ENCODE peak calls at places on chromosome 12, in seven cellular contexts. One of them, this sample, is unnamed.

GRCh38 chr12:4562034-4562657 is at the start of gene DYRK4:
- DNase-seq in mucosa of descending colon: peak; percentile 97
- DNase-seq in MCF 10A: no peak
- DNase-seq in B cell: peak; percentile 27
- DNase-seq in heart right ventricle: peak; percentile 75
- DNase-seq in mesothelial cell of epicardium: peak; percentile 44
- DNase-seq in esophagus squamous epithelium: no peak
- DNase-seq in this sample: peak; percentile 22

GRCh38 chr12:15527201-15527782 is 205.0 kb downstream of the PTPRO start:
- DNase-seq in esophagus squamous epithelium: no peak
- DNase-seq in B cell: no peak
- DNase-seq in mucosa of descending colon: no peak
- DNase-seq in heart right ventricle: peak; percentile 12
- DNase-seq in MCF 10A: peak; percentile 74
- DNase-seq in mesothelial cell of epicardium: no peak
- DNase-seq in this sample: no peak

GRCh38 chr12:44464180-44464579 is 411.9 kb downstream of the NELL2 start:
- DNase-seq in B cell: no peak
- DNase-seq in mesothelial cell of epicardium: no peak
- DNase-seq in esophagus squamous epithelium: no peak
- DNase-seq in MCF 10A: no peak
- DNase-seq in heart right ventricle: no peak
- DNase-seq in mucosa of descending colon: no peak
- DNase-seq in this sample: no peak

GRCh38 chr12:2190085-2190484 is 137.3 kb downstream of the CACNA1C start:
- DNase-seq in mucosa of descending colon: no peak
- DNase-seq in B cell: no peak
- DNase-seq in MCF 10A: peak; percentile 51
- DNase-seq in heart right ventricle: no peak
- DNase-seq in esophagus squamous epithelium: no peak
- DNase-seq in mesothelial cell of epicardium: no peak
- DNase-seq in this sample: no peak

GRCh38 chr12:104458645-104459555 is 2.2 kb downstream of the CHST11 start:
- DNase-seq in mesothelial cell of epicardium: no peak
- DNase-seq in MCF 10A: peak; percentile 49
- DNase-seq in B cell: peak; percentile 35
- DNase-seq in heart right ventricle: peak; percentile 31
- DNase-seq in esophagus squamous epithelium: no peak
- DNase-seq in mucosa of descending colon: peak; percentile 22
- DNase-seq in this sample: no peak

GRCh38 chr12:116130431-116130830 is 147.1 kb downstream of the MED13L start:
- DNase-seq in heart right ventricle: no peak
- DNase-seq in mucosa of descending colon: no peak
- DNase-seq in B cell: no peak
- DNase-seq in esophagus squamous epithelium: no peak
- DNase-seq in MCF 10A: no peak
- DNase-seq in mesothelial cell of epicardium: no peak
- DNase-seq in this sample: no peak

GRCh38 chr12:130803707-130804106 is 35.3 kb downstream of the STX2 start:
- DNase-seq in esophagus squamous epithelium: no peak
- DNase-seq in B cell: no peak
- DNase-seq in mucosa of descending colon: no peak
- DNase-seq in mesothelial cell of epicardium: no peak
- DNase-seq in MCF 10A: peak; percentile 46
- DNase-seq in heart right ventricle: no peak
- DNase-seq in this sample: no peak

GRCh38 chr12:96045566-96045965 is 10.2 kb upstream of the LTA4H start:
- DNase-seq in mesothelial cell of epicardium: no peak
- DNase-seq in esophagus squamous epithelium: no peak
- DNase-seq in mucosa of descending colon: no peak
- DNase-seq in MCF 10A: no peak
- DNase-seq in heart right ventricle: no peak
- DNase-seq in B cell: peak; percentile 69
- DNase-seq in this sample: peak; percentile 37

GRCh38 chr12:90836689-90837088 is 118.3 kb downstream of the CCER1 start:
- DNase-seq in esophagus squamous epithelium: no peak
- DNase-seq in mucosa of descending colon: no peak
- DNase-seq in MCF 10A: no peak
- DNase-seq in mesothelial cell of epicardium: no peak
- DNase-seq in heart right ventricle: peak; percentile 58
- DNase-seq in B cell: no peak
- DNase-seq in this sample: no peak

GRCh38 chr12:123995023-123995422 is 22.0 kb downstream of the ZNF664 start:
- DNase-seq in heart right ventricle: no peak
- DNase-seq in esophagus squamous epithelium: no peak
- DNase-seq in mesothelial cell of epicardium: no peak
- DNase-seq in MCF 10A: peak; percentile 60
- DNase-seq in mucosa of descending colon: no peak
- DNase-seq in B cell: no peak
- DNase-seq in this sample: no peak

GRCh38 chr12:50224026-50224692 is 57.0 kb upstream of the CERS5 start:
- DNase-seq in mesothelial cell of epicardium: no peak
- DNase-seq in heart right ventricle: no peak
- DNase-seq in MCF 10A: peak; percentile 90
- DNase-seq in mucosa of descending colon: no peak
- DNase-seq in esophagus squamous epithelium: no peak
- DNase-seq in B cell: no peak
- DNase-seq in this sample: no peak

GRCh38 chr12:110906088-110906487 is 14.3 kb downstream of the MYL2 start:
- DNase-seq in heart right ventricle: no peak
- DNase-seq in mesothelial cell of epicardium: no peak
- DNase-seq in MCF 10A: no peak
- DNase-seq in B cell: no peak
- DNase-seq in esophagus squamous epithelium: no peak
- DNase-seq in mucosa of descending colon: no peak
- DNase-seq in this sample: no peak

GRCh38 chr12:8057839-8058238 is 8.3 kb downstream of the C3AR1 start:
- DNase-seq in mucosa of descending colon: no peak
- DNase-seq in mesothelial cell of epicardium: no peak
- DNase-seq in heart right ventricle: no peak
- DNase-seq in B cell: no peak
- DNase-seq in esophagus squamous epithelium: no peak
- DNase-seq in MCF 10A: peak; percentile 80
- DNase-seq in this sample: no peak

GRCh38 chr12:52019123-52019770 is 12.5 kb downstream of the TAMALIN start:
- DNase-seq in mesothelial cell of epicardium: no peak
- DNase-seq in heart right ventricle: no peak
- DNase-seq in esophagus squamous epithelium: no peak
- DNase-seq in B cell: peak; percentile 59
- DNase-seq in MCF 10A: no peak
- DNase-seq in mucosa of descending colon: no peak
- DNase-seq in this sample: no peak

GRCh38 chr12:65800928-65801327 is 23.4 kb upstream of the HMGA2 start:
- DNase-seq in esophagus squamous epithelium: no peak
- DNase-seq in B cell: no peak
- DNase-seq in heart right ventricle: no peak
- DNase-seq in mesothelial cell of epicardium: no peak
- DNase-seq in mucosa of descending colon: no peak
- DNase-seq in MCF 10A: no peak
- DNase-seq in this sample: no peak

GRCh38 chr12:71045781-71046180 is 112.0 kb downstream of the TSPAN8 start:
- DNase-seq in mucosa of descending colon: no peak
- DNase-seq in mesothelial cell of epicardium: no peak
- DNase-seq in esophagus squamous epithelium: no peak
- DNase-seq in heart right ventricle: no peak
- DNase-seq in MCF 10A: peak; percentile 47
- DNase-seq in B cell: no peak
- DNase-seq in this sample: no peak

GRCh38 chr12:82378997-82379396 is 20.7 kb downstream of the METTL25 start:
- DNase-seq in B cell: no peak
- DNase-seq in esophagus squamous epithelium: no peak
- DNase-seq in heart right ventricle: no peak
- DNase-seq in mucosa of descending colon: no peak
- DNase-seq in mesothelial cell of epicardium: no peak
- DNase-seq in MCF 10A: no peak
- DNase-seq in this sample: no peak

DNA sequence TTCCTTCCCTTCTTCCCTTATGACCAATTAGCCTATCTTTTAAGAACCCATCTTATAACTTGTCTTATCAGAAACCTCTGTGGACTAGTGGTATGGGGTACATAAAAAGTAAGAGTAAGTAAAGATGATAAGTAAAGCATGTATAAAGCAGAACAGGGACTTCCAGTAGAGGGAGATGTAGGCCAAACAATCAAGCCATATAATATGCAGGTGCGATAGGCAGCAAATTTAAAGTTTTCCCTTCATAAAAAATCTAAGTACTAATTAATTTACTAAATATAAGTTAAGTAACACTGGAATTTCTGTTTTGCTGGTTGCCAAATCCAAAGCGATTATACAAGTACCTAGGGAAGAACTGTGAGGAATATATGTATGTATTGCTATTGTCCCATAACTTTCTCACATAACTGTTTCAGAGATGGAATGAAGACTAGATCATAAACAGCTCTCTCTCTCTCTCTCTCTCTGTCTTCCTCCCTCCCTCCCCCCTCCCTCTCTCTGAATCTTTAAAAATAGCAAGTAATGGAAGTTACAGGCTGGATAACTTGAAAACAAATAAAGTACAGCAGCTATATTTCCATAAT is 25.7 kb downstream of the METTL25 start:
- DNase-seq in heart right ventricle: no peak
- DNase-seq in MCF 10A: peak; percentile 51
- DNase-seq in esophagus squamous epithelium: no peak
- DNase-seq in mesothelial cell of epicardium: no peak
- DNase-seq in mucosa of descending colon: peak; percentile 9
- DNase-seq in B cell: no peak
- DNase-seq in this sample: no peak
- TF ChIP-seq CTCF in heart right ventricle: no peak
- TF ChIP-seq CTCF in MCF 10A: peak; percentile 51
- TF ChIP-seq CTCF in esophagus squamous epithelium: peak; percentile 11
- TF ChIP-seq CTCF in mesothelial cell of epicardium: peak; percentile 29
- TF ChIP-seq CTCF in mucosa of descending colon: no peak
- TF ChIP-seq CTCF in B cell: no peak
- TF ChIP-seq CTCF in this sample: no peak

DNA sequence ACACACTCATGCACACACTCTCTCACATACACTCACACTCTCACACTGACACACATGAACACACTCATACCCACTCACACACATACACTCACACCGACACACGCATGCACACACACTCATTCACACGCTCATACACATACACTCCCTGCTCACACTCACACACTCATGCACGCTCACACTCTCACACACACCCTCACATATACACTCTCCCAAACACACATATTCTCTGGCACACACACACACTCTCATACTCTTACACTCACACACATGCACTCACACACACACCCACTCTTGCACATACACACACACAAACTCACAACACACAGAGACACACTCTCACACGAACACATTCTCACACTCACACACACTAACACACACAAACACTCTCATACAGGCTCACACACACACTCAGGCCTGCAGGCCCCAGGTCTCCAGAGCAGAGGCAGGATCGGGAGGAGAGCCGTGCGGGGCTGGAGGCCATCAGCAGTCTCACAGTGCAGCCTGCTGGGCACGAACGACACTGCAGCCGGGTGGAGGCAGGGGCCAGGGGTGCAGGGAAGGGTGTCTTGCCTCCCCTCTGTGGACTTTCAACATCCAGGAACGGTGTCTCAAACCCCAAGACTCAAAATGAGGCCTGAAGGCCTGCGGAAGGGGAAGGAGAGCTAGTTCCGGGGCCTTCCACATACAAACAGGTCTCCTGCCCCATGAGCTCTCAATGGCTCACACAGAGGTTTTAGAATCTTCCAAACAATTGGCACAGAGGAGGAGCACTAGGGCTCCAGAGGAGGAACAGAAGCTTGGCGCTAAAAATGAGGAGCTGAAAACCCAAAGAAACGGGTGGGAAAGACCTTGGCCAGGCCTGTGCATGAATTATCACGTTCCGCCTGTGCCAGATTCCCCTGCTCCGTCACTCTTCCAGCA is 148.6 kb downstream of the ANO2 start:
- DNase-seq in heart right ventricle: no peak
- DNase-seq in esophagus squamous epithelium: no peak
- DNase-seq in MCF 10A: no peak
- DNase-seq in mesothelial cell of epicardium: peak; percentile 37
- DNase-seq in B cell: peak; percentile 3
- DNase-seq in mucosa of descending colon: peak; percentile 50
- DNase-seq in this sample: no peak
- TF ChIP-seq CTCF in heart right ventricle: peak; percentile 52
- TF ChIP-seq CTCF in esophagus squamous epithelium: peak; percentile 68
- TF ChIP-seq CTCF in MCF 10A: no peak
- TF ChIP-seq CTCF in mesothelial cell of epicardium: peak; percentile 72
- TF ChIP-seq CTCF in B cell: no peak
- TF ChIP-seq CTCF in mucosa of descending colon: peak; percentile 60
- TF ChIP-seq CTCF in this sample: no peak

DNA sequence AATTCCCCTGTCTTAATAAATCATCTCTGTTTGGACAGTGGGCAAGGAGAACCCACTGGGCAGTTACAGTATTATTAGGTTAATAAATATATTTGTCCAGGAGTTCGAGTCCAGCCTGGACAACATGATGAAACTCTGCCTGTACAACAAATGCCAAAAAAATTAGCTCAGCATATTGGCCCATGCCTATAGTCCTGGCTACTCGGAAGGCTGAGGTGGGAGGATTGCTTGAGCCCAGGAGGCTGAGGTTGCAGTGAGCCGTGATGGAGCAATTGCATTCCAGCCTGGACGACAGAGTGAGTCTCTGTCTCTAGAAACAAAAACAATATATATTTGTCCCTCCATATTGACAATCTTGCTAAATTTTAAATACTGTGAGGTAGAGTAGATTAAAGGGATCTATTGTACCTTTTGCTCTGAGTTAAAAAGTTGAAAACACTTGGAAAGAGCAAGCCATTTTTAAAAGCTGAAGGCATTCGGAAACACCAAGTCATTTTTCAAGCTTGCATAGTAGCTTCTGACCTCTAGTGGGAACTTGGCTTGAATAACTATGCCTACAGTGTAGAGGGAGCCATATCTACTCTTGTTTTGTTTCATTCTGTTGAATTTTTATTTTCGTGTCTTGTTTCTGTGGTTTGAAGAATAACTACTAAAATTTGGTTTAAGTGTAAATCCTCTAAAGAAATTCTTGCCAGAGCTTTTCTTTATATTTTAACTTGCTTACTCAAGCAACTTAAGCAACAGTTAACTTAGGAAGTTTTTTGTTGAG is 14.6 kb upstream of the EEA1 start:
- DNase-seq in B cell: no peak
- DNase-seq in mucosa of descending colon: no peak
- DNase-seq in mesothelial cell of epicardium: no peak
- DNase-seq in heart right ventricle: no peak
- DNase-seq in MCF 10A: peak; percentile 16
- DNase-seq in esophagus squamous epithelium: no peak
- DNase-seq in this sample: no peak
- TF ChIP-seq CTCF in B cell: no peak
- TF ChIP-seq CTCF in mucosa of descending colon: no peak
- TF ChIP-seq CTCF in mesothelial cell of epicardium: no peak
- TF ChIP-seq CTCF in heart right ventricle: no peak
- TF ChIP-seq CTCF in MCF 10A: no peak
- TF ChIP-seq CTCF in esophagus squamous epithelium: no peak
- TF ChIP-seq CTCF in this sample: no peak

GRCh38 chr12:112468041-112468440 is 49.3 kb downstream of the PTPN11 start:
- DNase-seq in esophagus squamous epithelium: no peak
- DNase-seq in MCF 10A: no peak
- DNase-seq in mucosa of descending colon: no peak
- DNase-seq in mesothelial cell of epicardium: no peak
- DNase-seq in heart right ventricle: no peak
- DNase-seq in B cell: no peak
- DNase-seq in this sample: no peak

DNA sequence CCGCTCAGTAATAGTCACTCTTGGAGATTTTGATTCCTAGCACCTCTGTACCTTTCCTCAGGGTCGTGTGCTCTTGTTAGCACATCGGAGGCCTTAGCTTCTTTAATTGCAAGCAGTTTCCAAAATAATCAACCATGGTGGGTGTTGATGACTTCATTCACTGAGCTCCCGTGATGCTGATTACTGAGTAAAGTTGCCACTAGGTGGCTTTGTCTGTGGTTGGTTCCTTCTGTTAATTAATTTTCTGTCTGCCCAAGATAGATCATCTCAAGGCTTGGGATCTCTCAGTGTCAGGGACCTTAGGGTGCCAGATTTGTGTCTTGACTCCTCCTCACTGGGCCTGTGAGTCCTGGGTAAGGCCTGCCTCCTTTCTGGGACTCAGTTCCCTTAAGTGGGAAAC is 54.3 kb downstream of the PTPN11 start:
- DNase-seq in mucosa of descending colon: no peak
- DNase-seq in MCF 10A: no peak
- DNase-seq in mesothelial cell of epicardium: no peak
- DNase-seq in heart right ventricle: no peak
- DNase-seq in esophagus squamous epithelium: no peak
- DNase-seq in B cell: no peak
- DNase-seq in this sample: no peak
- TF ChIP-seq CTCF in mucosa of descending colon: no peak
- TF ChIP-seq CTCF in MCF 10A: peak; percentile 17
- TF ChIP-seq CTCF in mesothelial cell of epicardium: no peak
- TF ChIP-seq CTCF in heart right ventricle: no peak
- TF ChIP-seq CTCF in esophagus squamous epithelium: no peak
- TF ChIP-seq CTCF in B cell: no peak
- TF ChIP-seq CTCF in this sample: no peak